ENCODE peak calls at places on chromosomes 12 and 14, in eight cellular contexts. H is K562, S is hepatocyte, A is thoracic aorta, Q is PC-9, G is left lung, D is endothelial cell of umbilical vein, Y is SK-N-SH. J is an unnamed sample.

GRCh38 chr12:3065300-3065699 is 11.9 kb upstream of the TSPAN9 start:
- DNase-seq in H (no peak), S (no peak), A (no peak), Q (peak; percentile 50), G (no peak), D (no peak), Y (no peak), J (no peak)

GRCh38 chr14:68663385-68664076 is 129.3 kb downstream of the ZFP36L1 start:
- DNase-seq in H (no peak), S (no peak), A (no peak), Q (no peak), G (no peak), D (no peak), Y (no peak), J (no peak)

GRCh38 chr12:80157640-80158039 is 58.3 kb downstream of the OTOGL start:
- DNase-seq in H (no peak), S (no peak), A (no peak), Q (no peak), G (no peak), D (no peak), Y (no peak), J (no peak)

GRCh38 chr14:96090441-96091148 is 51.4 kb downstream of the C14orf132 start:
- DNase-seq in H (no peak), S (peak; percentile 70), A (no peak), Q (no peak), G (peak; percentile 57), D (no peak), Y (peak; percentile 83), J (peak; percentile 48)

GRCh38 chr12:54294152-54294913 is 6.5 kb downstream of the NFE2 start:
- DNase-seq in H (peak; percentile 93), S (peak; percentile 58), A (no peak), Q (no peak), G (peak; percentile 60), D (peak; percentile 53), Y (peak; percentile 71), J (peak; percentile 38)

GRCh38 chr12:90828621-90829020 is 126.4 kb downstream of the CCER1 start:
- DNase-seq in H (no peak), S (no peak), A (no peak), Q (no peak), G (no peak), D (no peak), Y (no peak), J (no peak)

GRCh38 chr12:58463050-58463449 is 457.3 kb downstream of the LRIG3 start:
- DNase-seq in H (no peak), S (no peak), A (no peak), Q (no peak), G (no peak), D (no peak), Y (no peak), J (no peak)

GRCh38 chr12:87660987-87661769 is 368.0 kb downstream of the C12orf50 start:
- DNase-seq in H (no peak), S (no peak), A (no peak), Q (no peak), G (no peak), D (no peak), Y (no peak), J (no peak)

GRCh38 chr14:73567951-73568885 is 795 bp upstream of the ACOT2 start:
- DNase-seq in H (no peak), S (peak; percentile 30), A (no peak), Q (peak; percentile 78), G (no peak), D (peak; percentile 4), Y (no peak), J (no peak)

GRCh38 chr14:64569108-64570045 is 19.6 kb downstream of the PPP1R36 start:
- DNase-seq in H (no peak), S (peak; percentile 55), A (peak; percentile 21), Q (peak; percentile 94), G (no peak), D (peak; percentile 91), Y (no peak), J (peak; percentile 88)

GRCh38 chr14:64293976-64294671 is at the start of gene ESR2:
- DNase-seq in H (peak; percentile 50), S (peak; percentile 43), A (no peak), Q (no peak), G (peak; percentile 47), D (peak; percentile 49), Y (peak; percentile 78), J (no peak)

GRCh38 chr12:57603758-57604453 is 718 bp upstream of the DTX3 start:
- DNase-seq in H (no peak), S (peak; percentile 50), A (peak; percentile 43), Q (no peak), G (no peak), D (no peak), Y (no peak), J (peak; percentile 93)

GRCh38 chr12:29350080-29350479 is 30.9 kb downstream of the ERGIC2 start:
- DNase-seq in H (no peak), S (peak; percentile 38), A (no peak), Q (peak; percentile 61), G (no peak), D (peak; percentile 10), Y (peak; percentile 1), J (no peak)

GRCh38 chr12:64796205-64796845 is 28.1 kb upstream of the TBC1D30 start:
- DNase-seq in H (peak; percentile 90), S (peak; percentile 95), A (no peak), Q (peak; percentile 92), G (no peak), D (peak; percentile 93), Y (peak; percentile 52), J (peak; percentile 45)

GRCh38 chr12:130574402-130574801 is 141.7 kb downstream of the RIMBP2 start:
- DNase-seq in H (no peak), S (no peak), A (no peak), Q (no peak), G (no peak), D (no peak), Y (peak; percentile 55), J (no peak)

GRCh38 chr12:130576286-130576933 is 139.7 kb downstream of the RIMBP2 start:
- DNase-seq in H (no peak), S (no peak), A (no peak), Q (no peak), G (no peak), D (no peak), Y (peak; percentile 84), J (no peak)

GRCh38 chr12:27585739-27586265 is 61.8 kb downstream of the PPFIBP1 start:
- DNase-seq in H (no peak), S (no peak), A (no peak), Q (no peak), G (no peak), D (no peak), Y (no peak), J (no peak)

GRCh38 chr12:10615532-10615931 is 2.1 kb upstream of the MAGOHB start:
- DNase-seq in H (peak; percentile 8), S (no peak), A (no peak), Q (no peak), G (no peak), D (no peak), Y (no peak), J (no peak)

GRCh38 chr12:99389751-99390150 is 257.8 kb upstream of the GARIN6 start:
- DNase-seq in H (no peak), S (no peak), A (no peak), Q (no peak), G (no peak), D (no peak), Y (no peak), J (no peak)

GRCh38 chr14:40417777-40418401 is 985.7 kb upstream of the FBXO33 start:
- DNase-seq in H (peak; percentile 4), S (peak; percentile 68), A (no peak), Q (no peak), G (no peak), D (no peak), Y (peak; percentile 13), J (no peak)

GRCh38 chr12:132638541-132639408 is 20.2 kb downstream of the P2RX2 start:
- DNase-seq in H (peak; percentile 38), S (peak; percentile 84), A (no peak), Q (no peak), G (no peak), D (peak; percentile 59), Y (peak; percentile 69), J (no peak)

GRCh38 chr12:57661376-57661775 is 28.4 kb upstream of the B4GALNT1 start:
- DNase-seq in H (peak; percentile 52), S (no peak), A (no peak), Q (no peak), G (no peak), D (no peak), Y (no peak), J (no peak)

GRCh38 chr12:116484807-116485206 is 74.4 kb upstream of the MAP1LC3B2 start:
- DNase-seq in H (no peak), S (no peak), A (no peak), Q (no peak), G (no peak), D (no peak), Y (no peak), J (no peak)

GRCh38 chr12:107845980-107846659 is 71.6 kb downstream of the ASCL4 start:
- DNase-seq in H (no peak), S (no peak), A (no peak), Q (no peak), G (no peak), D (no peak), Y (no peak), J (no peak)

GRCh38 chr14:103228076-103228806 is 105.0 kb downstream of the TNFAIP2 start:
- DNase-seq in H (no peak), S (no peak), A (no peak), Q (no peak), G (no peak), D (no peak), Y (no peak), J (no peak)

GRCh38 chr12:88472248-88472647 is 108.0 kb downstream of the KITLG start:
- DNase-seq in H (no peak), S (no peak), A (no peak), Q (no peak), G (no peak), D (no peak), Y (no peak), J (no peak)

GRCh38 chr12:111685811-111686573 is at the start of the genes ACAD10 and BRAP:
- DNase-seq in H (peak; percentile 97), S (peak; percentile 96), A (peak; percentile 65), Q (peak; percentile 90), G (peak; percentile 94), D (peak; percentile 98), Y (peak; percentile 98), J (peak; percentile 91)

GRCh38 chr14:67345583-67345982 is 14.0 kb downstream of the ATP6V1D start:
- DNase-seq in H (no peak), S (no peak), A (no peak), Q (peak; percentile 51), G (no peak), D (no peak), Y (no peak), J (no peak)
- TF ChIP-seq CTCF in H (no peak), S (no peak), A (no peak), Q (no peak), G (no peak), D (no peak), Y (no peak), J (no peak)

GRCh38 chr14:20456971-20457370 is 1.9 kb downstream of the APEX1 start:
- DNase-seq in H (no peak), S (no peak), A (no peak), Q (no peak), G (no peak), D (no peak), Y (no peak), J (no peak)
- H3K36me3 ChIP-seq in H (peaks cover 54% of the 10 kb centered on the region), S (no peaks in the 10 kb centered on the region), A (peaks cover 26% of the 10 kb centered on the region), Q (peaks cover 5% of the 10 kb centered on the region), G (no peaks in the 10 kb centered on the region), D (peaks cover 20% of the 10 kb centered on the region), Y (peaks cover 52% of the 10 kb centered on the region), J (peaks cover 42% of the 10 kb centered on the region)

GRCh38 chr14:61380984-61381383 is 59.6 kb downstream of the PRKCH start:
- DNase-seq in H (no peak), S (no peak), A (no peak), Q (peak; percentile 68), G (no peak), D (no peak), Y (no peak), J (no peak)
- TF ChIP-seq CTCF in H (no peak), S (no peak), A (no peak), Q (peak; percentile 57), G (no peak), D (no peak), Y (no peak), J (no peak)

GRCh38 chr14:65877187-65877586 is 464.7 kb downstream of the FUT8 start:
- DNase-seq in H (no peak), S (no peak), A (no peak), Q (no peak), G (no peak), D (no peak), Y (no peak), J (no peak)
- H3K36me3 ChIP-seq in H (no peaks in the 10 kb centered on the region), S (no peaks in the 10 kb centered on the region), A (no peaks in the 10 kb centered on the region), Q (no peaks in the 10 kb centered on the region), G (no peaks in the 10 kb centered on the region), D (no peaks in the 10 kb centered on the region), Y (no peaks in the 10 kb centered on the region), J (no peaks in the 10 kb centered on the region)